ENCODE peak calls at places on chromosomes 7 and 10, in six cellular contexts. One of them, this sample, is unnamed.

GRCh38 chr10:78248651-78249464 is 215.2 kb downstream of the RPS24 start:
- DNase-seq in activated T-cell treated with anti-CD3 and anti-CD28 coated beads for 24 hours: no peak
- DNase-seq in neural crest cell: no peak
- DNase-seq in GM12865: no peak
- DNase-seq in activated CD4-positive, alpha-beta T cell treated with anti-CD3 and anti-CD28 coated beads, Interleukin-2, amount 10 ng/mL, durations not matched to agents 7 days and 5 days: no peak
- DNase-seq in kidney epithelial cell: no peak
- DNase-seq in this sample: no peak

GRCh38 chr7:29494350-29494749 is 69.3 kb upstream of the PRR15 start:
- DNase-seq in activated T-cell treated with anti-CD3 and anti-CD28 coated beads for 24 hours: no peak
- DNase-seq in neural crest cell: no peak
- DNase-seq in GM12865: no peak
- DNase-seq in activated CD4-positive, alpha-beta T cell treated with anti-CD3 and anti-CD28 coated beads, Interleukin-2, amount 10 ng/mL, durations not matched to agents 7 days and 5 days: no peak
- DNase-seq in kidney epithelial cell: no peak
- DNase-seq in this sample: no peak

GRCh38 chr7:128672927-128673517 is 930 bp downstream of the GARIN1A start:
- DNase-seq in activated T-cell treated with anti-CD3 and anti-CD28 coated beads for 24 hours: no peak
- DNase-seq in neural crest cell: peak
- DNase-seq in GM12865: peak
- DNase-seq in activated CD4-positive, alpha-beta T cell treated with anti-CD3 and anti-CD28 coated beads, Interleukin-2, amount 10 ng/mL, durations not matched to agents 7 days and 5 days: peak
- DNase-seq in kidney epithelial cell: no peak
- DNase-seq in this sample: peak

GRCh38 chr10:34290412-34291082 is 524.5 kb downstream of the PARD3 start:
- DNase-seq in activated T-cell treated with anti-CD3 and anti-CD28 coated beads for 24 hours: no peak
- DNase-seq in neural crest cell: no peak
- DNase-seq in GM12865: no peak
- DNase-seq in activated CD4-positive, alpha-beta T cell treated with anti-CD3 and anti-CD28 coated beads, Interleukin-2, amount 10 ng/mL, durations not matched to agents 7 days and 5 days: no peak
- DNase-seq in kidney epithelial cell: no peak
- DNase-seq in this sample: no peak

GRCh38 chr7:151869968-151870918 is 6.7 kb downstream of the PRKAG2 start:
- DNase-seq in activated T-cell treated with anti-CD3 and anti-CD28 coated beads for 24 hours: no peak
- DNase-seq in neural crest cell: no peak
- DNase-seq in GM12865: no peak
- DNase-seq in activated CD4-positive, alpha-beta T cell treated with anti-CD3 and anti-CD28 coated beads, Interleukin-2, amount 10 ng/mL, durations not matched to agents 7 days and 5 days: no peak
- DNase-seq in kidney epithelial cell: no peak
- DNase-seq in this sample: no peak

GRCh38 chr10:49300140-49300974 is 1.4 kb downstream of the C10orf71 start:
- DNase-seq in activated T-cell treated with anti-CD3 and anti-CD28 coated beads for 24 hours: no peak
- DNase-seq in neural crest cell: no peak
- DNase-seq in GM12865: peak
- DNase-seq in activated CD4-positive, alpha-beta T cell treated with anti-CD3 and anti-CD28 coated beads, Interleukin-2, amount 10 ng/mL, durations not matched to agents 7 days and 5 days: no peak
- DNase-seq in kidney epithelial cell: no peak
- DNase-seq in this sample: no peak

GRCh38 chr7:117401293-117402002 is 25.8 kb downstream of the ASZ1 start:
- DNase-seq in activated T-cell treated with anti-CD3 and anti-CD28 coated beads for 24 hours: no peak
- DNase-seq in neural crest cell: no peak
- DNase-seq in GM12865: peak
- DNase-seq in activated CD4-positive, alpha-beta T cell treated with anti-CD3 and anti-CD28 coated beads, Interleukin-2, amount 10 ng/mL, durations not matched to agents 7 days and 5 days: no peak
- DNase-seq in kidney epithelial cell: no peak
- DNase-seq in this sample: no peak

GRCh38 chr7:27655184-27655583 is 7.5 kb downstream of the HIBADH start:
- DNase-seq in activated T-cell treated with anti-CD3 and anti-CD28 coated beads for 24 hours: no peak
- DNase-seq in neural crest cell: no peak
- DNase-seq in GM12865: no peak
- DNase-seq in activated CD4-positive, alpha-beta T cell treated with anti-CD3 and anti-CD28 coated beads, Interleukin-2, amount 10 ng/mL, durations not matched to agents 7 days and 5 days: no peak
- DNase-seq in kidney epithelial cell: no peak
- DNase-seq in this sample: no peak

GRCh38 chr7:139613971-139614411 is 90.5 kb downstream of the CLEC2L start:
- DNase-seq in activated T-cell treated with anti-CD3 and anti-CD28 coated beads for 24 hours: no peak
- DNase-seq in neural crest cell: no peak
- DNase-seq in GM12865: no peak
- DNase-seq in activated CD4-positive, alpha-beta T cell treated with anti-CD3 and anti-CD28 coated beads, Interleukin-2, amount 10 ng/mL, durations not matched to agents 7 days and 5 days: no peak
- DNase-seq in kidney epithelial cell: no peak
- DNase-seq in this sample: no peak

GRCh38 chr10:123642293-123642692 is 23.9 kb upstream of the GPR26 start:
- DNase-seq in activated T-cell treated with anti-CD3 and anti-CD28 coated beads for 24 hours: no peak
- DNase-seq in neural crest cell: no peak
- DNase-seq in GM12865: no peak
- DNase-seq in activated CD4-positive, alpha-beta T cell treated with anti-CD3 and anti-CD28 coated beads, Interleukin-2, amount 10 ng/mL, durations not matched to agents 7 days and 5 days: no peak
- DNase-seq in kidney epithelial cell: no peak
- DNase-seq in this sample: no peak

GRCh38 chr10:100506596-100507356 is 12.9 kb downstream of the SEC31B start:
- DNase-seq in activated T-cell treated with anti-CD3 and anti-CD28 coated beads for 24 hours: no peak
- DNase-seq in neural crest cell: no peak
- DNase-seq in GM12865: no peak
- DNase-seq in activated CD4-positive, alpha-beta T cell treated with anti-CD3 and anti-CD28 coated beads, Interleukin-2, amount 10 ng/mL, durations not matched to agents 7 days and 5 days: no peak
- DNase-seq in kidney epithelial cell: no peak
- DNase-seq in this sample: no peak

GRCh38 chr10:104315486-104315921 is 22.8 kb downstream of the ITPRIP start:
- DNase-seq in activated T-cell treated with anti-CD3 and anti-CD28 coated beads for 24 hours: no peak
- DNase-seq in neural crest cell: no peak
- DNase-seq in GM12865: no peak
- DNase-seq in activated CD4-positive, alpha-beta T cell treated with anti-CD3 and anti-CD28 coated beads, Interleukin-2, amount 10 ng/mL, durations not matched to agents 7 days and 5 days: no peak
- DNase-seq in kidney epithelial cell: no peak
- DNase-seq in this sample: no peak

GRCh38 chr7:103951311-103951710 is 38.1 kb downstream of the RELN start:
- DNase-seq in activated T-cell treated with anti-CD3 and anti-CD28 coated beads for 24 hours: no peak
- DNase-seq in neural crest cell: no peak
- DNase-seq in GM12865: no peak
- DNase-seq in activated CD4-positive, alpha-beta T cell treated with anti-CD3 and anti-CD28 coated beads, Interleukin-2, amount 10 ng/mL, durations not matched to agents 7 days and 5 days: no peak
- DNase-seq in kidney epithelial cell: peak
- DNase-seq in this sample: no peak

GRCh38 chr10:79349072-79349491 is 1.8 kb downstream of the PPIF start:
- DNase-seq in activated T-cell treated with anti-CD3 and anti-CD28 coated beads for 24 hours: no peak
- DNase-seq in neural crest cell: no peak
- DNase-seq in GM12865: no peak
- DNase-seq in activated CD4-positive, alpha-beta T cell treated with anti-CD3 and anti-CD28 coated beads, Interleukin-2, amount 10 ng/mL, durations not matched to agents 7 days and 5 days: no peak
- DNase-seq in kidney epithelial cell: no peak
- DNase-seq in this sample: no peak

GRCh38 chr10:102540023-102540422 is 36.3 kb downstream of the SUFU start:
- DNase-seq in activated T-cell treated with anti-CD3 and anti-CD28 coated beads for 24 hours: no peak
- DNase-seq in neural crest cell: no peak
- DNase-seq in GM12865: peak
- DNase-seq in activated CD4-positive, alpha-beta T cell treated with anti-CD3 and anti-CD28 coated beads, Interleukin-2, amount 10 ng/mL, durations not matched to agents 7 days and 5 days: no peak
- DNase-seq in kidney epithelial cell: no peak
- DNase-seq in this sample: no peak